ENCODE peak calls at places on chromosomes 2 and 18, in four cellular contexts. P, H, V and Y are unnamed samples.

GRCh38 chr2:98479959-98480524 is 35.4 kb downstream of the INPP4A start:
- DNase-seq in H (no peak), P (peak), V (no peak), Y (no peak)

GRCh38 chr2:164903214-164903613 is 52.1 kb downstream of the SLC38A11 start:
- DNase-seq in P (no peak), V (no peak), H (no peak), Y (no peak)

GRCh38 chr2:25362564-25363145 is 20.9 kb upstream of the DNMT3A start:
- DNase-seq in P (peak), H (no peak), V (no peak), Y (no peak)

GRCh38 chr2:159713691-159714585 is 1.6 kb downstream of the MARCHF7 start:
- DNase-seq in P (peak), H (peak), V (peak), Y (no peak)

GRCh38 chr2:109470121-109470921 is 143.4 kb downstream of the SEPTIN10 start:
- DNase-seq in V (no peak), H (no peak), P (no peak), Y (peak)

GRCh38 chr2:37180006-37180639 is 8.3 kb downstream of the SULT6B1 start:
- DNase-seq in H (no peak), V (no peak), P (no peak), Y (no peak)

GRCh38 chr2:38648107-38648761 is 17.7 kb upstream of the GALM start:
- DNase-seq in H (peak), V (no peak), P (no peak), Y (no peak)

GRCh38 chr2:189254268-189254883 is 74.8 kb upstream of the COL5A2 start:
- DNase-seq in P (peak), H (no peak), V (no peak), Y (no peak)

GRCh38 chr18:58895385-58895784 is 30.7 kb downstream of the ZNF532 start:
- DNase-seq in V (no peak), H (no peak), P (no peak), Y (no peak)

GRCh38 chr2:174719016-174719415 is 45.3 kb downstream of the CHRNA1 start:
- DNase-seq in V (no peak), H (no peak), P (no peak), Y (no peak)

GRCh38 chr18:12278153-12278764 is 24.1 kb downstream of the CIDEA start:
- DNase-seq in H (no peak), V (no peak), P (no peak), Y (no peak)

GRCh38 chr2:217816396-217816869 is 186.4 kb downstream of the TNS1 start:
- DNase-seq in P (peak), V (no peak), H (no peak), Y (no peak)

GRCh38 chr2:460861-461260 is 173.0 kb upstream of the ALKAL2 start:
- DNase-seq in V (no peak), P (no peak), H (no peak), Y (no peak)

GRCh38 chr2:197777823-197778407 is 7.2 kb downstream of the BOLL start:
- DNase-seq in V (peak), P (peak), H (peak), Y (peak)

GRCh38 chr2:215764441-215765048 is 248.8 kb downstream of the MREG start:
- DNase-seq in H (no peak), P (no peak), V (peak), Y (no peak)

GRCh38 chr2:59804662-59805258 is 748.7 kb downstream of the BCL11A start:
- DNase-seq in V (no peak), H (no peak), P (no peak), Y (no peak)

GRCh38 chr2:159004849-159005248 is 36.4 kb downstream of the TANC1 start:
- DNase-seq in H (no peak), P (no peak), V (no peak), Y (no peak)

GRCh38 chr18:45825258-45825744 is at the start of gene SIGLEC15:
- DNase-seq in H (no peak), V (no peak), P (no peak), Y (no peak)

GRCh38 chr2:109295781-109296117 is 166.7 kb downstream of the SH3RF3 start:
- DNase-seq in V (no peak), P (no peak), H (no peak), Y (no peak)

GRCh38 chr2:120132190-120132589 is 91.0 kb downstream of the TMEM185B start:
- DNase-seq in H (no peak), P (peak), V (no peak), Y (no peak)

GRCh38 chr2:6423944-6424343 is 441.8 kb downstream of the CMPK2 start:
- DNase-seq in P (no peak), V (no peak), H (no peak), Y (no peak)

GRCh38 chr2:149037851-149038250 is 648 bp upstream of the LYPD6B start:
- DNase-seq in V (no peak), P (peak), H (no peak), Y (peak)

GRCh38 chr18:44742741-44743311 is 62.1 kb downstream of the SETBP1 start:
- DNase-seq in P (peak), H (no peak), V (no peak), Y (no peak)

GRCh38 chr18:55369346-55369745 is 218.6 kb downstream of the TCF4 start:
- DNase-seq in V (no peak), H (no peak), P (no peak), Y (no peak)

GRCh38 chr2:45331034-45331786 is 279.9 kb downstream of the SRBD1 start:
- DNase-seq in H (peak), V (no peak), P (no peak), Y (no peak)

DNA sequence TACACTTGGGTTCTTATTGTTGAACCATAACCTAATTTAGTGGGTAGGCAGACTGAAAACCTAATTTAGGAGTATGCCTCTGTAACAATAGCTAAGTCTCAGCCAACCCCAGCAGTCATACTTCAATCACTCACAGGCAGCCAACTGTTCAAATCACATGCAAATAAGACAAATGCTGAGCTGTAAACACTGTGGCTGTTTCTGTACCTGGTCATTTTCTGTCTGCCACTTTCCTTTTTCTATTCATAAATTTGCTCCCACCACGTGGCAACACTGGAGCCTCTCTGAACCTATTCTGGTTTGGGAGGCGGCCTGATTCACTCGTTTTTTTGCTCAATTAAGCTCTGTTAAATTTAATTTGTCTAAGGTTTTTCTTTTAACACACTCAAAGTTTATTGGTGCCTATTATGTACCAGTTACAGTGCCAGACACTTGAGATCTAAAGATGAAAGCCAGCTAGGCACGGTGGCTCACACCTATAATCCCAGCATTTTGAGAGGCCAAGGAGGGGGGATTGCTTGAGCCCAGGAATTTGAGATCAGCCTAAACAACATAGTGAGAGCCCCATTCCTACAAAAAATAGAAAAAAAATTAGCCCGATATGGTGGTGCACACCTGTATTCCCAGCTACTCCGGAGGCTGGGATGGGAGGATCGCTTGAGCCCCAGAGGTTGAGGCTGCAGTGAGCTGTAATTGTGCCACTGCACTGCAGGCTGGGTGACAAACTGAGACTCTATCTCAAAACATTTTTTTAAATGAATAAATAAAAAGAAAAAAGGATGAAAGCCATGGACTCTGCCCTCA is 41.1 kb downstream of the THNSL2 start:
- DNase-seq in H (no peak), V (no peak), P (no peak), Y (no peak)
- TF ChIP-seq ELF1 in H (no peak), V (no peak), P (no peak), Y (no peak)

GRCh38 chr2:240560480-240561324 is 545 bp downstream of the DUSP28 start:
- DNase-seq in H (peak), V (peak), P (peak), Y (peak)
- TF ChIP-seq CTCF in H (peak), V (peak), P (peak), Y (no peak)

GRCh38 chr2:81328968-81329367 is 1024.4 kb upstream of the LRRTM1 start:
- DNase-seq in P (no peak), H (no peak), V (no peak), Y (no peak)

GRCh38 chr2:81327916-81328315 is 1023.4 kb upstream of the LRRTM1 start:
- DNase-seq in H (no peak), P (no peak), V (no peak), Y (no peak)

GRCh38 chr2:81324046-81324445 is 1019.5 kb upstream of the LRRTM1 start:
- DNase-seq in P (no peak), H (peak), V (no peak), Y (peak)
- TF ChIP-seq ELF1 in P (no peak), H (no peak), V (no peak), Y (no peak)

GRCh38 chr2:21165350-21165749 is 41.6 kb downstream of the TDRD15 start:
- DNase-seq in V (no peak), P (peak), H (peak), Y (no peak)
- TF ChIP-seq CTCF in V (no peak), P (peak), H (peak), Y (peak)

DNA sequence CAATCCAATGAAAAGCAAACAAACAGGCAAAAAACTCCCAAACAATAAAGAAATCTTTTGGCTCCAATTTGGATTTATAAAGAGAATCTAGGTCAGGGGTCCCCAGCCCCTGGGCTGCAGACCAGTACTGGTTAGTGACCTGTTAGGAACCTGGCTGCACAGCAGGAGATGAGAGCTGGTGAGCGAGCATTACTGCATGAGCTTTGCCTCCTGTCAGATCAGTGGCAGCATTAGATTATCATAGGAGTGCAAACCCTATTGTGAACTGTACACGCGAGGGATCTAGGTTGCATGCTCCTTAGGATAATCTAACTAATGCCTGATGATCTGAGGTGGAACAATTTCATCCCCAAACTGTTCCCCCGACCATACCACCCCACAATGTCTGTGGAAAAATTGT is 102.2 kb downstream of the KIAA1328 start:
- DNase-seq in H (no peak), V (no peak), P (no peak), Y (no peak)
- TF ChIP-seq ELF1 in H (no peak), V (no peak), P (no peak), Y (no peak)